ENCODE peak calls at places on chromosome 13, in four cellular contexts. One of them, this sample, is unnamed.

GRCh38 chr13:30257433-30258099 is 49.8 kb downstream of the KATNAL1 start:
- DNase-seq in PC-3: no peak
- DNase-seq in Peyer's patch: no peak
- DNase-seq in fibroblast of pulmonary artery: no peak
- DNase-seq in this sample: no peak

GRCh38 chr13:43846496-43846895 is 33.0 kb downstream of the CCDC122 start:
- DNase-seq in PC-3: no peak
- DNase-seq in Peyer's patch: no peak
- DNase-seq in fibroblast of pulmonary artery: peak
- DNase-seq in this sample: no peak

GRCh38 chr13:79406597-79406908 is 498 bp upstream of the RBM26 start:
- DNase-seq in PC-3: no peak
- DNase-seq in Peyer's patch: no peak
- DNase-seq in fibroblast of pulmonary artery: no peak
- DNase-seq in this sample: no peak

GRCh38 chr13:104460553-104460952 is 1394.3 kb upstream of the SLC10A2 start:
- DNase-seq in PC-3: peak
- DNase-seq in Peyer's patch: no peak
- DNase-seq in fibroblast of pulmonary artery: peak
- DNase-seq in this sample: peak

GRCh38 chr13:95656386-95657015 is 12.0 kb upstream of the DZIP1 start:
- DNase-seq in PC-3: no peak
- DNase-seq in Peyer's patch: no peak
- DNase-seq in fibroblast of pulmonary artery: peak
- DNase-seq in this sample: no peak

GRCh38 chr13:76552373-76552772 is 333.8 kb downstream of the KCTD12 start:
- DNase-seq in PC-3: no peak
- DNase-seq in Peyer's patch: no peak
- DNase-seq in fibroblast of pulmonary artery: peak
- DNase-seq in this sample: no peak

GRCh38 chr13:75685239-75685697 is 49.1 kb downstream of the LMO7 start:
- DNase-seq in PC-3: peak
- DNase-seq in Peyer's patch: no peak
- DNase-seq in fibroblast of pulmonary artery: peak
- DNase-seq in this sample: no peak

GRCh38 chr13:41864658-41865057 is 96.3 kb downstream of the VWA8 start:
- DNase-seq in PC-3: no peak
- DNase-seq in Peyer's patch: no peak
- DNase-seq in fibroblast of pulmonary artery: peak
- DNase-seq in this sample: no peak

GRCh38 chr13:100508996-100509395 is 79.6 kb downstream of the GGACT start:
- DNase-seq in PC-3: no peak
- DNase-seq in Peyer's patch: no peak
- DNase-seq in fibroblast of pulmonary artery: no peak
- DNase-seq in this sample: no peak

GRCh38 chr13:25347156-25347555 is 24.6 kb upstream of the ATP8A2 start:
- DNase-seq in PC-3: no peak
- DNase-seq in Peyer's patch: no peak
- DNase-seq in fibroblast of pulmonary artery: no peak
- DNase-seq in this sample: no peak

GRCh38 chr13:58397596-58398387 is 766.2 kb downstream of the PCDH17 start:
- DNase-seq in PC-3: no peak
- DNase-seq in Peyer's patch: no peak
- DNase-seq in fibroblast of pulmonary artery: no peak
- DNase-seq in this sample: no peak

GRCh38 chr13:49731766-49732165 is 40.5 kb upstream of the EBPL start:
- DNase-seq in PC-3: peak
- DNase-seq in Peyer's patch: no peak
- DNase-seq in fibroblast of pulmonary artery: peak
- DNase-seq in this sample: peak

GRCh38 chr13:49023441-49023840 is 47.7 kb downstream of the FNDC3A start:
- DNase-seq in PC-3: peak
- DNase-seq in Peyer's patch: no peak
- DNase-seq in fibroblast of pulmonary artery: peak
- DNase-seq in this sample: no peak

GRCh38 chr13:30019648-30020626 is 169.5 kb upstream of the UBL3 start:
- DNase-seq in PC-3: no peak
- DNase-seq in Peyer's patch: no peak
- DNase-seq in fibroblast of pulmonary artery: no peak
- DNase-seq in this sample: no peak

GRCh38 chr13:69690999-69691398 is 416.6 kb upstream of the ATXN8OS start:
- DNase-seq in PC-3: no peak
- DNase-seq in Peyer's patch: no peak
- DNase-seq in fibroblast of pulmonary artery: no peak
- DNase-seq in this sample: no peak

GRCh38 chr13:22454586-22454985 is 726.2 kb upstream of the SGCG start:
- DNase-seq in PC-3: no peak
- DNase-seq in Peyer's patch: no peak
- DNase-seq in fibroblast of pulmonary artery: no peak
- DNase-seq in this sample: no peak

GRCh38 chr13:80654638-80655249 is 313.8 kb upstream of the SPRY2 start:
- DNase-seq in PC-3: no peak
- DNase-seq in Peyer's patch: no peak
- DNase-seq in fibroblast of pulmonary artery: no peak
- DNase-seq in this sample: no peak

GRCh38 chr13:32142956-32143375 is 111.4 kb downstream of the FRY start:
- DNase-seq in PC-3: no peak
- DNase-seq in Peyer's patch: no peak
- DNase-seq in fibroblast of pulmonary artery: peak
- DNase-seq in this sample: peak

GRCh38 chr13:109787135-109787954 is 962 bp upstream of the IRS2 start:
- DNase-seq in PC-3: peak
- DNase-seq in Peyer's patch: no peak
- DNase-seq in fibroblast of pulmonary artery: peak
- DNase-seq in this sample: no peak

GRCh38 chr13:95643471-95643813 is 1.1 kb downstream of the DZIP1 start:
- DNase-seq in PC-3: no peak
- DNase-seq in Peyer's patch: no peak
- DNase-seq in fibroblast of pulmonary artery: peak
- DNase-seq in this sample: peak

GRCh38 chr13:97058417-97058816 is 64.1 kb upstream of the OXGR1 start:
- DNase-seq in PC-3: no peak
- DNase-seq in Peyer's patch: no peak
- DNase-seq in fibroblast of pulmonary artery: no peak
- DNase-seq in this sample: no peak

GRCh38 chr13:36685912-36686311 is 12.1 kb downstream of the SERTM1 start:
- DNase-seq in PC-3: peak
- DNase-seq in Peyer's patch: no peak
- DNase-seq in fibroblast of pulmonary artery: peak
- DNase-seq in this sample: peak

GRCh38 chr13:102231486-102231885 is 170.4 kb downstream of the FGF14 start:
- DNase-seq in PC-3: no peak
- DNase-seq in Peyer's patch: no peak
- DNase-seq in fibroblast of pulmonary artery: no peak
- DNase-seq in this sample: no peak

GRCh38 chr13:33119886-33120543 is 103.8 kb downstream of the KL start:
- DNase-seq in PC-3: peak
- DNase-seq in Peyer's patch: no peak
- DNase-seq in fibroblast of pulmonary artery: no peak
- DNase-seq in this sample: no peak

GRCh38 chr13:28918030-28918429 is 97.9 kb downstream of the MTUS2 start:
- DNase-seq in PC-3: no peak
- DNase-seq in Peyer's patch: no peak
- DNase-seq in fibroblast of pulmonary artery: no peak
- DNase-seq in this sample: no peak

GRCh38 chr13:52447815-52448552 is 2.5 kb downstream of the VPS36 start:
- DNase-seq in PC-3: no peak
- DNase-seq in Peyer's patch: no peak
- DNase-seq in fibroblast of pulmonary artery: no peak
- DNase-seq in this sample: no peak

GRCh38 chr13:30924726-30925125 is 7.7 kb upstream of the TEX26 start:
- DNase-seq in PC-3: no peak
- DNase-seq in Peyer's patch: no peak
- DNase-seq in fibroblast of pulmonary artery: no peak
- DNase-seq in this sample: no peak

GRCh38 chr13:97502192-97502591 is 68.2 kb downstream of the RAP2A start:
- DNase-seq in PC-3: no peak
- DNase-seq in Peyer's patch: no peak
- DNase-seq in fibroblast of pulmonary artery: peak
- DNase-seq in this sample: peak

GRCh38 chr13:27006519-27007161 is 165.0 kb downstream of the USP12 start:
- DNase-seq in PC-3: peak
- DNase-seq in Peyer's patch: no peak
- DNase-seq in fibroblast of pulmonary artery: peak
- DNase-seq in this sample: no peak

GRCh38 chr13:21673592-21674270 is 2.9 kb downstream of the FGF9 start:
- DNase-seq in PC-3: peak
- DNase-seq in Peyer's patch: no peak
- DNase-seq in fibroblast of pulmonary artery: peak
- DNase-seq in this sample: no peak

GRCh38 chr13:46401432-46401831 is 14.4 kb upstream of the RUBCNL start:
- DNase-seq in PC-3: no peak
- DNase-seq in Peyer's patch: no peak
- DNase-seq in fibroblast of pulmonary artery: no peak
- DNase-seq in this sample: no peak

GRCh38 chr13:99257291-99257690 is 888 bp downstream of the GPR18 start:
- DNase-seq in PC-3: no peak
- DNase-seq in Peyer's patch: no peak
- DNase-seq in fibroblast of pulmonary artery: no peak
- DNase-seq in this sample: no peak

GRCh38 chr13:102141625-102142472 is 260.0 kb downstream of the FGF14 start:
- DNase-seq in PC-3: peak
- DNase-seq in Peyer's patch: no peak
- DNase-seq in fibroblast of pulmonary artery: peak
- DNase-seq in this sample: no peak

GRCh38 chr13:110113284-110113764 is 193.6 kb downstream of the COL4A1 start:
- DNase-seq in PC-3: peak
- DNase-seq in Peyer's patch: no peak
- DNase-seq in fibroblast of pulmonary artery: peak
- DNase-seq in this sample: no peak

GRCh38 chr13:99471231-99472202 is 29.8 kb upstream of the TM9SF2 start:
- DNase-seq in PC-3: peak
- DNase-seq in Peyer's patch: no peak
- DNase-seq in fibroblast of pulmonary artery: peak
- DNase-seq in this sample: no peak

GRCh38 chr13:74026753-74027152 is 107.5 kb downstream of the KLF12 start:
- DNase-seq in PC-3: peak
- DNase-seq in Peyer's patch: peak
- DNase-seq in fibroblast of pulmonary artery: peak
- DNase-seq in this sample: no peak

GRCh38 chr13:30408319-30409101 is 13.8 kb upstream of the UBE2L5 start:
- DNase-seq in PC-3: peak
- DNase-seq in Peyer's patch: peak
- DNase-seq in fibroblast of pulmonary artery: peak
- DNase-seq in this sample: peak

GRCh38 chr13:98451676-98452105 is 125.2 kb downstream of the STK24 start:
- DNase-seq in PC-3: no peak
- DNase-seq in Peyer's patch: no peak
- DNase-seq in fibroblast of pulmonary artery: peak
- DNase-seq in this sample: no peak

GRCh38 chr13:35768126-35768525 is 291.6 kb upstream of the MAB21L1 start:
- DNase-seq in PC-3: no peak
- DNase-seq in Peyer's patch: no peak
- DNase-seq in fibroblast of pulmonary artery: no peak
- DNase-seq in this sample: no peak

GRCh38 chr13:41812851-41813250 is 148.1 kb downstream of the VWA8 start:
- DNase-seq in PC-3: no peak
- DNase-seq in Peyer's patch: no peak
- DNase-seq in fibroblast of pulmonary artery: no peak
- DNase-seq in this sample: no peak

GRCh38 chr13:47463002-47463401 is 538.1 kb downstream of the SUCLA2 start:
- DNase-seq in PC-3: no peak
- DNase-seq in Peyer's patch: no peak
- DNase-seq in fibroblast of pulmonary artery: no peak
- DNase-seq in this sample: no peak

GRCh38 chr13:47463726-47464125 is 537.3 kb downstream of the SUCLA2 start:
- DNase-seq in PC-3: no peak
- DNase-seq in Peyer's patch: no peak
- DNase-seq in fibroblast of pulmonary artery: peak
- DNase-seq in this sample: peak

GRCh38 chr13:47455581-47455980 is 545.5 kb downstream of the SUCLA2 start:
- DNase-seq in PC-3: peak
- DNase-seq in Peyer's patch: no peak
- DNase-seq in fibroblast of pulmonary artery: peak
- DNase-seq in this sample: no peak

GRCh38 chr13:47457631-47458030 is 543.4 kb downstream of the SUCLA2 start:
- DNase-seq in PC-3: no peak
- DNase-seq in Peyer's patch: no peak
- DNase-seq in fibroblast of pulmonary artery: peak
- DNase-seq in this sample: no peak

GRCh38 chr13:47459512-47459911 is 541.6 kb downstream of the SUCLA2 start:
- DNase-seq in PC-3: peak
- DNase-seq in Peyer's patch: no peak
- DNase-seq in fibroblast of pulmonary artery: peak
- DNase-seq in this sample: no peak
- TF ChIP-seq CTCF in PC-3: peak
- TF ChIP-seq CTCF in Peyer's patch: no peak
- TF ChIP-seq CTCF in fibroblast of pulmonary artery: peak
- TF ChIP-seq CTCF in this sample: peak

GRCh38 chr13:107124129-107124718 is 556.3 kb upstream of the ARGLU1 start:
- DNase-seq in PC-3: peak
- DNase-seq in Peyer's patch: no peak
- DNase-seq in fibroblast of pulmonary artery: peak
- DNase-seq in this sample: no peak
- TF ChIP-seq CTCF in PC-3: peak
- TF ChIP-seq CTCF in Peyer's patch: no peak
- TF ChIP-seq CTCF in fibroblast of pulmonary artery: peak
- TF ChIP-seq CTCF in this sample: peak

GRCh38 chr13:86464193-86464592 is 665.0 kb upstream of the SLITRK6 start:
- DNase-seq in PC-3: peak
- DNase-seq in Peyer's patch: no peak
- DNase-seq in fibroblast of pulmonary artery: peak
- DNase-seq in this sample: no peak
- TF ChIP-seq CTCF in PC-3: no peak
- TF ChIP-seq CTCF in Peyer's patch: no peak
- TF ChIP-seq CTCF in fibroblast of pulmonary artery: no peak
- TF ChIP-seq CTCF in this sample: peak

DNA sequence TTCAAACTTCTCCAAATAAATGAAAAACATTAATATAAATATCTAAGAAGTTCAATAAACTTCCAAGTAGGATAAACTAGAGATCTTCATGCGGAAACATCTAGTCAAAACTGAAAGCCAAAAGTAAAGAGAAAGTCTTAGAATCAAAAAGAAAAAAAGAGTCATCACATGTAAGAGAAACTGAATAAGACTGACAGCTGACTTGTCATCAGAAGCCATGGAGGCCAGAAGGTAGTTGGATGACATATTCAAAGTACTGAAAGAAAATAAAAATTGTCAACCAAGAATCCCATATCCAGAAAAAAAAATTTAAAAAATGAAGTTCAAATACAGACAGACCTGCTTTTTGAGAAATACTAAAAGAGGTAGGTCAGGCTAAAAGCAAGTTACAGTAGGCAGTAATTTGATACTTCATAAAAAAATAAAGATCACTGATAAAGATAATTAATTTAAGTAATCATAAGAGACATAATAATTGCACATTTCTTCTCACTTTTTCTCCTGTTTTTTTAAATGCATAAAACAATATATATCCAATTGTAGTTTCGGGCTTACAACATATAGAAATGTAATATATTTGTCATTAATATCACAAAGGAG is 327.6 kb upstream of the PCDH9 start:
- DNase-seq in PC-3: no peak
- DNase-seq in Peyer's patch: no peak
- DNase-seq in fibroblast of pulmonary artery: no peak
- DNase-seq in this sample: no peak
- TF ChIP-seq CTCF in PC-3: no peak
- TF ChIP-seq CTCF in Peyer's patch: no peak
- TF ChIP-seq CTCF in fibroblast of pulmonary artery: no peak
- TF ChIP-seq CTCF in this sample: no peak